ENCODE peak calls at places on chromosomes 13 and 19, in ten cellular contexts. L is astrocyte of the spinal cord, A is cardiac muscle cell, I is lower leg skin, S is upper lobe of left lung, P is pancreas, V is psoas muscle, M is AG10803, F is mucosa of descending colon, C is neural progenitor cell. E is an unnamed sample.

GRCh38 chr13:87680298-87680697 is 9.1 kb downstream of the SLITRK5 start:
- DNase-seq in C (no peak), P (no peak), I (no peak), A (no peak), V (no peak), L (peak), F (peak), S (no peak), M (no peak), E (no peak)

GRCh38 chr19:43474986-43475705 is 9.7 kb upstream of the LYPD3 start:
- DNase-seq in S (peak), M (peak), P (peak), A (peak), F (peak), V (peak), I (peak), C (peak), L (peak), E (peak)

GRCh38 chr13:73416093-73416492 is 357.3 kb downstream of the KLF5 start:
- DNase-seq in P (no peak), L (peak), S (no peak), I (no peak), C (peak), A (no peak), F (no peak), V (no peak), M (peak), E (no peak)

GRCh38 chr19:1133471-1133929 is 29.7 kb downstream of the GPX4 start:
- DNase-seq in P (no peak), C (no peak), L (no peak), A (no peak), V (no peak), M (no peak), F (peak), S (peak), I (peak), E (no peak)

GRCh38 chr13:30872685-30873443 is 33.2 kb upstream of the MEDAG start:
- DNase-seq in A (no peak), L (peak), S (no peak), F (peak), C (peak), M (peak), V (peak), P (no peak), I (peak), E (no peak)

GRCh38 chr13:25857830-25858229 is 194.0 kb downstream of the SHISA2 start:
- DNase-seq in P (no peak), M (no peak), L (no peak), A (no peak), S (no peak), I (no peak), F (no peak), V (no peak), C (no peak), E (no peak)

GRCh38 chr19:55117063-55117635 is 288 bp downstream of the PPP1R12C start:
- DNase-seq in A (peak), C (no peak), P (no peak), M (no peak), V (peak), S (no peak), L (no peak), I (peak), F (no peak), E (no peak)

GRCh38 chr13:32134241-32134801 is 102.7 kb downstream of the FRY start:
- DNase-seq in A (no peak), V (no peak), M (no peak), I (no peak), P (no peak), S (no peak), L (peak), F (no peak), C (no peak), E (no peak)

GRCh38 chr13:107834268-107834667 is 381.1 kb downstream of the LIG4 start:
- DNase-seq in I (no peak), M (peak), S (no peak), A (no peak), L (peak), F (no peak), V (no peak), P (no peak), C (no peak), E (no peak)

GRCh38 chr13:34894756-34895155 is 47.3 kb upstream of the NBEA start:
- DNase-seq in F (no peak), S (no peak), V (no peak), A (no peak), P (no peak), M (no peak), I (no peak), C (no peak), L (no peak), E (no peak)

GRCh38 chr13:76715621-76716020 is 170.6 kb downstream of the KCTD12 start:
- DNase-seq in I (no peak), C (peak), F (no peak), M (peak), S (no peak), A (no peak), V (no peak), L (no peak), P (no peak), E (no peak)

GRCh38 chr19:2015611-2015950 is at the start of gene BTBD2:
- DNase-seq in S (no peak), F (peak), M (peak), C (no peak), I (no peak), V (peak), L (peak), P (peak), A (peak), E (peak)

GRCh38 chr13:39144941-39145533 is 106.8 kb downstream of the NHLRC3 start:
- DNase-seq in P (peak), C (peak), L (peak), V (peak), A (peak), I (peak), M (peak), F (peak), S (no peak), E (peak)

GRCh38 chr19:1618157-1619093 is 13.2 kb upstream of the UQCR11 start:
- DNase-seq in S (peak), F (peak), P (peak), C (peak), M (peak), A (peak), L (peak), V (no peak), I (no peak), E (peak)

GRCh38 chr19:2150794-2151338 is 500 bp downstream of the AP3D1 start:
- DNase-seq in F (peak), I (no peak), A (no peak), L (no peak), M (no peak), P (peak), S (no peak), C (peak), V (no peak), E (peak)

GRCh38 chr13:99307648-99308339 is 595 bp upstream of the GPR183 start:
- DNase-seq in M (peak), S (no peak), C (no peak), F (no peak), A (peak), I (peak), L (peak), V (no peak), P (no peak), E (no peak)

GRCh38 chr13:77325371-77325941 is 1.4 kb downstream of the MYCBP2 start:
- DNase-seq in V (no peak), A (no peak), L (peak), I (no peak), F (no peak), C (no peak), M (no peak), P (no peak), S (no peak), E (no peak)

GRCh38 chr19:43820098-43820860 is 6.8 kb upstream of the ZNF283 start:
- DNase-seq in F (peak), L (peak), S (peak), P (no peak), A (no peak), C (no peak), M (peak), I (no peak), V (peak), E (peak)

GRCh38 chr13:111202745-111203144 is 87.6 kb downstream of the ARHGEF7 start:
- DNase-seq in C (no peak), V (no peak), A (no peak), I (no peak), F (no peak), L (peak), P (no peak), S (no peak), M (peak), E (no peak)

GRCh38 chr19:45462174-45462573 is 5.6 kb upstream of the FOSB start:
- DNase-seq in A (no peak), V (no peak), S (no peak), L (no peak), C (no peak), P (no peak), M (no peak), I (no peak), F (no peak), E (no peak)

GRCh38 chr19:11020982-11021759 is 60.3 kb downstream of the SMARCA4 start:
- DNase-seq in M (no peak), P (no peak), A (no peak), C (no peak), F (no peak), I (no peak), S (peak), V (no peak), L (no peak), E (no peak)

GRCh38 chr13:27852491-27852890 is 60.2 kb downstream of the GSX1 start:
- DNase-seq in M (no peak), S (no peak), L (no peak), A (no peak), V (no peak), C (no peak), P (no peak), F (no peak), I (no peak), E (no peak)

GRCh38 chr13:46630419-46631183 is 77.6 kb downstream of the LRCH1 start:
- DNase-seq in I (no peak), P (no peak), M (no peak), F (no peak), S (no peak), V (no peak), A (no peak), C (peak), L (no peak), E (no peak)

GRCh38 chr19:989381-990081 is 5.4 kb downstream of the WDR18 start:
- DNase-seq in L (no peak), M (no peak), A (no peak), I (no peak), V (no peak), P (peak), F (no peak), C (no peak), S (no peak), E (no peak)

DNA sequence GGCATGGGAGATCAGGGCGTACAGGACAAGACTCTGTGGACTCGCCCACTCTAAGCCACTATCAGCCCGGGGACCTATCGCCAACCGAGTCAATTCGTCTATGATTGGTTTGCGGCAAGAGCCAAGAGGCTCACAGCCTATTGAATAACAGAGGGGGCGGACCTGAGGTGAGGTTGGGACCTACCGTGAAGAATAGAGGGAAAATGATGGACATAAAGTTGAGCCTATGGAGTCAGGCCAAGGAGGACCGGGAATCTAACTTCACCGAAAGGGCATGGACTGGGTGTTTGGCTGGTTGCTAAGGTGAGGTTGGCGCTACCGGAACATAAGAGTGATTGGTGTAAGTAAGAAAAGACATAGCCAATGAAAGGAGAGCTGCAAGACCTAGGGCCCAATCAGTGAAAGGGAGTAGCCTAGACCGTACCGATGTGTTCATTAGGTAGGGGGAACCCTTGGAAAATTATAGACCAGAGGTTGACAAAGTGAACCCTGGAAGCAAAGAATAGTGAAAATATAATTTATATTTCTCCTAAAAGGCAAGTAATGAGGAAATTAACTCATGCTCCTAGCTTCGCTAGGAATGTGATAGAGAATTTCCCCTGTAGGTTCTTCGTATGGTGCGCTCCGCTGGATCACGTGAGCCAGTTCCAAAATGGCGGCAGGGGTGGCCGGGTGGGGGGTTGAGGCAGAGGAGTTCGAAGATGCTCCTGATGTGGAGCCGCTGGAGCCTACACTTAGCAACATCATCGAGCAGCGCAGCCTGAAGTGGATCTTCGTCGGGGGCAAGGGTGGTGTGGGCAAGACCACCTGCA is at the start of gene GET3:
- DNase-seq in S (peak), V (peak), L (peak), C (peak), I (peak), M (peak), A (peak), P (peak), F (peak), E (peak)
- TF ChIP-seq CTCF in S (peak), V (no peak), L (no peak), C (no peak), I (no peak), M (no peak), A (no peak), P (no peak), F (peak), E (peak)

DNA sequence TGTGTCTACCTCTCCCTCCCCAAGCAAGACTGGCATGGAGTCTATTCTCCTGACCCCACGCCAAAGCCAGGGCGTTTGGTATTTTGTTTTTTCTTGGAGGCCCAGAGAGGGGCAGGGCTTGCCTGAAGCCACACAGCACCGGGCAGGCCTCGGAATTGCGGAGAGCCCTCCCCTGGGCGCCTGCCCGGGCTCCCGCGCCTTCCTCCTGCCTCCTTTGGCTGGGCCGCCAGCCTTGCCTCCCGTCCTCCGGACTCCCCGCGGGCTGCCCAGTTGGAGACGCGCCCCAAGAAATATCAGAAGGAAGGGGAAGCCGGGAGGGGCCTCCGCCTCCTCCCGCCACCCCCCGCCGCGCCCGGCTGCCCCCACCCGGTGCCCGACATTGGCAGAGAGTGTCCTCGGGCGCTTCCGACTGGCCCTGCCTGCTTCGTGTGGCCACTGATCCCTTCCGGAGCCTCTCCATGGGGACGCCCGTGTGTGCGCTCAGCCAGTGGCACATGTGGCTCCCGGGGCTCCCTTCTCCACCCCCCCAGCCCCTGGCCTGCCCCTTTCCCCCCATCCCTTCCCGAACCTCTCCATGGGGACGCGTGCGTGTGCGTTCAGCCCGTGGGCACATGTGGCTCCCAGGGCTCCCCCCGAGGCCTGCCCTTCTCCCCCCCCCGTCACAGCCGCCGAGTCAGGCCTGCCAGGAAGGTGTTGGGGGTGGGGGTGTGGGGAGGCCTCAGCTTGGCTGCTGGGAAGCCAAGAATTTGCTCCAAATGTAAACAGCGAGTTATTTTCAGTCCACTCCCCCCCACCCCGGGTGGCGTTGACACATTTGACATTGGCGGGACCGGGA is 37.3 kb downstream of the NFIC start:
- DNase-seq in M (peak), C (no peak), S (peak), I (peak), F (peak), V (peak), A (peak), L (peak), P (peak), E (peak)
- H3K4me3 ChIP-seq in M (peak), C (no peak), S (peak), I (no peak), F (no peak), V (peak), A (no peak), L (no peak), P (no peak), E (peak)

GRCh38 chr13:51330741-51331140 is 8.8 kb upstream of the SERPINE3 start:
- DNase-seq in P (no peak), L (peak), M (peak), A (no peak), V (no peak), S (no peak), F (no peak), I (no peak), C (no peak), E (no peak)
- TF ChIP-seq CTCF in P (no peak), L (no peak), M (no peak), A (no peak), V (no peak), S (no peak), F (no peak), I (no peak), C (no peak), E (no peak)

DNA sequence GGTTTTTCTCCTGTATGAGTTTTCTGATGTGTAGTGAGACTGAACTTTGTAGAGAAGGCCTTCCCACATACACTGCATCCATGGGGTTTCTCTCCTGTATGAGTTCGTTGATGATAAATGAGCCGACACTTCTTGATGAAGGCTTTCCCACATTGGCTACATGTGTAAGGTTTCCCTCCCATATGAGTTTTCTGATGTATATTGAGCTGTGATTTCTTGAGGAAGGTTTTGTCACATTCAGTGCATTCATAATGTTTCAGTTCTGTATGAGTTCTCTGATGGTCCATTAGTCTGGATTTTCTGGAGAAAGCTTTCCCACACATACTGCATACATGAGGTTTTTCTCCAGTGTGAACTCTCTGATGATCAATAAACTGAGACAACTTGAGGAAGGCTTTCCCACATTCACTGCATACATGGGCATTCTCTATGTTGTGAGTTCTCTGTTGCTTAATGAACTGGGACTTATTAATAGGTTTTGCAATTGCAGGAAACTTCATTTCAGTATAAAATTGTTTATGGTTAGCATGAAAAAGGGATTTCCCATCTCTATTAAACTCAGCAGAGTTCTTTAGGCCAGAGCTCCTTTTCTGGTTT is 7.5 kb upstream of the ZNF350 start:
- DNase-seq in C (no peak), M (no peak), I (no peak), A (no peak), P (no peak), L (peak), V (no peak), F (no peak), S (no peak), E (no peak)
- H3K4me3 ChIP-seq in C (no peak), M (no peak), I (no peak), A (no peak), P (no peak), L (no peak), V (no peak), F (no peak), S (no peak), E (peak)

DNA sequence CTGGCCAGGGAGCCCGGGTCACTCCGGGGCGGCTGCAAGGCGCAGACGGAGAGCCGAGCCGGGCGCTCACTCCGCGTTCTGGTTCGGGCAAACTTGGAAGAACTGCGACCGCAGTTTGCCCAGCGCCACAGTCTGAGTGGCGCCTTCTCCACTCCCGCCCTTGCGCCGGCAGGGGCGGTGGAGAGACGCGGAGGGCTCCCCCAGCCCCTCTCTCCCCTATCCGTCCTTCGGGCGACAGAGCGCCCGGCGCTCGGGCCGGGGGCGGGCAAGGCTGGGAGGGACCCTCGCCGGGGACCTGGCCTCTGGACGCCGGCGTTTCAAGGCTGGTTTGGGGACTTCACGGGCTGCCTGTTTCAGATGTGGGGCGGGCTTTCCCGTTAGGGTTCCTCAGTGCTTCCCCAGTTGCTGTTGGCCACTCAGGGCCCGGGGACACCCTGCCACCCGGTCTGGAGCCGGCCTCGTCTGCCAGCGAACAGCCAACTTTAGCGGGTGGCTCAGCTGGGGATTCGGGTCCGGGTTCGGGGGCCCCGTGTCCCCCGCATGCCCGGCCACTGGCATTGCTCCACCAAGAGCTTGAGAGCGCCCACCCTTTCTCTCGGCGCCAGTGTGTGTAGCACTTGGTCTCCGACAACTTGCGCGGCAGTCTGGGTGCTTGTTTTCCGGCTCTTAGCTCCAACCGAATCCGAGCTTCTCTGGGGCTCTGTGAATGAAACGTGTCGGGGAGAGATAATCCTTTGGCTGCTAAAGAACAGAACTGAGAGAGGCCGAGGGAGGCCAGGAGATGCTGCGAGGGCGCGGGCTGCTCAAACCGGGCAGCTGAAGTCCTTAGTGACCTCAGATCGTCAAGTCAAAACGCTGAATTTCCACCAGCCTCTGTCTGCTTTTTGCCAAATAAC is 1.5 kb downstream of the GPC6 start:
- DNase-seq in S (peak), I (peak), F (peak), M (peak), A (peak), C (peak), P (peak), V (peak), L (peak), E (peak)
- TF ChIP-seq CTCF in S (peak), I (no peak), F (no peak), M (peak), A (peak), C (peak), P (no peak), V (peak), L (peak), E (peak)

DNA sequence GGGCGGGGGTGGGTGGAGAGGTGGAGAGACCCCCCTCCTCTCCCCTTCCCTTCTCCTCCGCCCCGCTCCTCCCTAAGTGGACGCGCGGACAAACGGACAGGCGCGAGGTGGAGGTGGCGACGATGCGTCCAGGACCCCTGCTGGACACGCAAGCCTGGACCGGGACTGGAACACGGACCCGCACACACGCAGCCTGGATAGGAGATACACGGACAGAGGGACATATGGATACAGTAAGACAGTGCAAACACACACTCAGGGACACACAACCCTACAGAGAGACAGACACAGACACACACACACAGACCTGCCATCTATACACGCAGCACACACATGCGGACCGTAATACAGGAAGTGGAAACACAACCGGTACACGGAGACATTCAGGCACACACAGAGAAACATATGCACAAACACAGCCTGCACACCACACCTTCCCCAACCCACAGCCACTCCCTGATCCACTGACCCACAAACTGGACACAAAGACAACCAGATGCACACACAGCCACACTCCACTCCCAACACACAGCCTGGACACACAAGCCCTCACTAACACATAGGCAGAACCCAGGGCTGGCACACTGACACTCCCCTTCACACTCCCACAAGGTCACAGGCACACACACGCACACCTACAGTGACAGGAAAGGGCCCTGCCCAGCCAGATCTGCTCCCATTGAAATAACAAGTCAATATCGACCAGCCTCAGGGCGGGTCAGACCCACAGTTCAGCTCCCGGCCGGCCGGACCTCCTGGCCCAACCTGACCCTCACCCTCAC is 696 bp upstream of the ERFL start:
- DNase-seq in F (peak), L (no peak), P (no peak), I (no peak), V (no peak), S (no peak), M (no peak), C (peak), A (no peak), E (no peak)
- H3K4me3 ChIP-seq in F (no peak), L (no peak), P (peak), I (no peak), V (peak), S (peak), M (peak), C (peak), A (peak), E (peak)